ENCODE peak calls at places on chromosomes 13 and 19, in six cellular contexts. Z is T-helper 17 cell, P is NCI-H69, W is epithelial cell of esophagus, L is lower leg skin, V is ovary. D is an unnamed sample.

GRCh38 chr13:103517066-103517767 is 451.0 kb upstream of the SLC10A2 start:
- DNase-seq in L (no peak), Z (no peak), P (peak; percentile 82), W (no peak), V (no peak), D (no peak)

GRCh38 chr19:19232231-19232630 is 20.5 kb downstream of the NCAN start:
- DNase-seq in W (no peak), Z (no peak), V (no peak), P (no peak), L (no peak), D (no peak)

GRCh38 chr19:6610934-6611370 is 20.0 kb upstream of the CD70 start:
- DNase-seq in P (no peak), W (peak; percentile 70), V (no peak), Z (no peak), L (peak; percentile 31), D (peak; percentile 48)

GRCh38 chr13:51714663-51715168 is 89.2 kb downstream of the DHRS12 start:
- DNase-seq in L (no peak), Z (no peak), V (no peak), P (no peak), W (peak; percentile 94), D (peak; percentile 70)

GRCh38 chr13:114146629-114147028 is 14.2 kb upstream of the RASA3 start:
- DNase-seq in L (peak; percentile 81), V (no peak), Z (no peak), W (no peak), P (no peak), D (no peak)

GRCh38 chr19:33226550-33227241 is 1.0 kb upstream of the SLC7A10 start:
- DNase-seq in V (no peak), P (peak; percentile 50), L (no peak), W (no peak), Z (no peak), D (no peak)

GRCh38 chr13:26184791-26185250 is 37.3 kb downstream of the RNF6 start:
- DNase-seq in V (peak; percentile 61), P (peak; percentile 68), W (peak; percentile 82), Z (peak; percentile 47), L (no peak), D (peak; percentile 55)

GRCh38 chr13:27559714-27560113 is 60.6 kb downstream of the LNX2 start:
- DNase-seq in Z (no peak), L (no peak), P (peak; percentile 12), V (no peak), W (peak; percentile 59), D (no peak)

GRCh38 chr19:48154003-48154402 is 16.1 kb downstream of the LIG1 start:
- DNase-seq in P (peak; percentile 21), V (no peak), L (no peak), Z (no peak), W (no peak), D (no peak)

GRCh38 chr19:7515471-7516226 is at the start of gene ZNF358:
- DNase-seq in L (peak; percentile 93), W (no peak), P (peak; percentile 90), V (peak; percentile 76), Z (no peak), D (peak; percentile 70)

GRCh38 chr19:48445256-48445605 is 552 bp upstream of the GRWD1 start:
- DNase-seq in V (no peak), P (peak; percentile 96), Z (no peak), W (peak; percentile 86), L (peak; percentile 83), D (peak; percentile 92)

GRCh38 chr13:95154441-95154886 is 146.8 kb downstream of the ABCC4 start:
- DNase-seq in L (no peak), W (peak; percentile 91), Z (no peak), P (peak; percentile 54), V (no peak), D (peak; percentile 20)

GRCh38 chr13:101529419-101529818 is 76.9 kb downstream of the ITGBL1 start:
- DNase-seq in W (peak; percentile 20), L (no peak), P (peak; percentile 23), V (no peak), Z (no peak), D (peak; percentile 81)

GRCh38 chr13:73576291-73576690 is 517.5 kb downstream of the KLF5 start:
- DNase-seq in L (no peak), W (no peak), Z (no peak), P (no peak), V (no peak), D (no peak)

GRCh38 chr13:53018690-53019647 is 9.6 kb upstream of the OLFM4 start:
- DNase-seq in Z (no peak), P (no peak), V (no peak), L (no peak), W (no peak), D (no peak)

GRCh38 chr13:50990540-50991506 is 81.2 kb downstream of the RNASEH2B start:
- DNase-seq in P (peak; percentile 96), Z (no peak), W (no peak), V (peak; percentile 55), L (no peak), D (peak; percentile 87)

GRCh38 chr19:11115042-11115441 is 25.8 kb downstream of the LDLR start:
- DNase-seq in V (no peak), P (no peak), L (no peak), Z (no peak), W (no peak), D (no peak)

GRCh38 chr19:16070366-16070990 is 5.8 kb upstream of the TPM4 start:
- DNase-seq in Z (peak; percentile 81), W (peak; percentile 85), L (peak; percentile 95), V (no peak), P (peak; percentile 18), D (no peak)

GRCh38 chr13:94251801-94252200 is 227.7 kb downstream of the DCT start:
- DNase-seq in Z (no peak), W (no peak), V (peak; percentile 57), P (peak; percentile 37), L (no peak), D (peak; percentile 68)

GRCh38 chr13:40355126-40355719 is 311.2 kb downstream of the FOXO1 start:
- DNase-seq in L (peak; percentile 76), P (no peak), W (peak; percentile 28), Z (no peak), V (no peak), D (no peak)

GRCh38 chr19:900302-901111 is 7.2 kb downstream of the RNU6-9 start:
- DNase-seq in L (no peak), W (peak; percentile 53), P (peak; percentile 39), Z (peak; percentile 44), V (no peak), D (no peak)

GRCh38 chr19:47020992-47021496 is 1.4 kb downstream of the NPAS1 start:
- DNase-seq in L (no peak), P (peak; percentile 22), V (no peak), Z (no peak), W (no peak), D (peak; percentile 23)

GRCh38 chr19:45079063-45079910 is at the start of gene GEMIN7:
- DNase-seq in Z (peak; percentile 63), P (peak; percentile 93), W (peak; percentile 79), L (peak; percentile 95), V (peak; percentile 81), D (peak; percentile 75)

GRCh38 chr13:112182831-112183543 is 116.0 kb downstream of the SOX1 start:
- DNase-seq in P (no peak), Z (no peak), V (no peak), W (no peak), L (peak; percentile 84), D (peak; percentile 1)